ENCODE peak calls at places on chromosomes 11 and 22, in nine cellular contexts. O is GM23248, S is PC-3, W is MM.1S, T is neural progenitor cell, Q is hepatocyte, Z is OCI-LY7, X is SK-N-SH, U is HCT116. P is an unnamed sample.
A peak's percentile ranks its signal among the peaks of the same experiment; 100 is the strongest.

GRCh38 chr22:47294222-47294532 is 531.7 kb downstream of the TBC1D22A start:
- DNase-seq in S (peak; percentile 80), Z (no peak), Q (no peak), W (no peak), O (peak; percentile 65), U (no peak), T (no peak), X (no peak), P (no peak)

GRCh38 chr11:117232022-117232878 is at the start of the genes PCSK7 and RNF214:
- DNase-seq in Q (peak; percentile 93), S (peak; percentile 93), O (peak; percentile 90), T (peak; percentile 92), Z (peak; percentile 88), X (peak; percentile 99), W (peak; percentile 82), U (no peak), P (peak; percentile 87)

GRCh38 chr22:21602579-21602978 is 27.2 kb downstream of the YDJC start:
- DNase-seq in O (no peak), U (no peak), T (no peak), Q (no peak), Z (no peak), X (no peak), S (no peak), W (no peak), P (no peak)

GRCh38 chr22:46569055-46569847 is 31.8 kb upstream of the CELSR1 start:
- DNase-seq in W (no peak), T (peak; percentile 1), S (no peak), U (no peak), Q (no peak), Z (no peak), X (no peak), O (no peak), P (no peak)

GRCh38 chr11:46972343-46972742 is 35.8 kb downstream of the CSTPP1 start:
- DNase-seq in O (no peak), T (no peak), X (no peak), S (no peak), U (no peak), W (no peak), Z (no peak), Q (no peak), P (no peak)

GRCh38 chr11:38751421-38751820 is 2153.4 kb upstream of the RAG2 start:
- DNase-seq in U (no peak), X (no peak), W (no peak), O (no peak), Z (no peak), Q (no peak), S (no peak), T (no peak), P (no peak)

GRCh38 chr11:67311556-67312082 is 8.3 kb downstream of the SSH3 start:
- DNase-seq in S (no peak), W (no peak), X (no peak), Z (no peak), O (no peak), Q (no peak), U (no peak), T (no peak), P (no peak)

GRCh38 chr11:78708388-78708787 is 133.7 kb upstream of the NARS2 start:
- DNase-seq in T (no peak), O (peak; percentile 4), X (no peak), Z (no peak), S (peak; percentile 83), W (no peak), Q (no peak), U (no peak), P (peak; percentile 47)

GRCh38 chr11:130118636-130119387 is 40.8 kb upstream of the ST14 start:
- DNase-seq in X (no peak), U (no peak), T (no peak), O (no peak), W (peak; percentile 52), S (no peak), Z (peak; percentile 83), Q (no peak), P (no peak)

GRCh38 chr11:96136623-96137313 is 206.2 kb downstream of the MAML2 start:
- DNase-seq in Q (no peak), T (no peak), Z (no peak), O (peak; percentile 39), W (no peak), U (no peak), S (no peak), X (no peak), P (no peak)

GRCh38 chr11:75303544-75304224 is 47.8 kb downstream of the ARRB1 start:
- DNase-seq in W (no peak), X (peak; percentile 78), O (no peak), S (no peak), Q (no peak), Z (no peak), U (no peak), T (no peak), P (no peak)

GRCh38 chr11:86241956-86242525 is 2.5 kb upstream of the EED start:
- DNase-seq in O (no peak), S (no peak), Z (no peak), T (no peak), X (no peak), W (no peak), U (no peak), Q (no peak), P (no peak)

GRCh38 chr11:73200256-73200655 is 17.8 kb upstream of the P2RY2 start:
- DNase-seq in U (no peak), T (peak; percentile 42), X (no peak), Q (no peak), Z (no peak), O (no peak), S (peak; percentile 62), W (no peak), P (peak; percentile 54)

GRCh38 chr22:25153961-25154685 is 45.5 kb upstream of the CRYBB3 start:
- DNase-seq in X (peak; percentile 57), W (no peak), S (peak; percentile 69), U (no peak), O (peak; percentile 65), T (peak; percentile 51), Q (peak; percentile 60), Z (no peak), P (peak; percentile 54)

GRCh38 chr22:42769574-42770447 is 49.1 kb upstream of the A4GALT start:
- DNase-seq in U (no peak), Z (peak; percentile 74), O (peak; percentile 86), S (no peak), W (no peak), Q (peak; percentile 83), T (peak; percentile 1), X (no peak), P (no peak)

GRCh38 chr11:130533113-130533803 is 84.8 kb downstream of the ADAMTS15 start:
- DNase-seq in Q (no peak), T (no peak), U (no peak), S (no peak), Z (no peak), X (peak; percentile 61), O (no peak), W (no peak), P (no peak)

GRCh38 chr11:125505518-125505917 is 9.5 kb upstream of the FEZ1 start:
- DNase-seq in O (no peak), Z (no peak), W (no peak), Q (no peak), T (no peak), S (no peak), X (no peak), U (no peak), P (no peak)
- H3K4me3 ChIP-seq in O (no peak overlapping the region), Z (no peak overlapping the region), W (no peak overlapping the region), Q (no peak overlapping the region), T (no peak overlapping the region), S (no peak overlapping the region), X (no peak overlapping the region), U (no peak overlapping the region), P (no peak overlapping the region)

DNA sequence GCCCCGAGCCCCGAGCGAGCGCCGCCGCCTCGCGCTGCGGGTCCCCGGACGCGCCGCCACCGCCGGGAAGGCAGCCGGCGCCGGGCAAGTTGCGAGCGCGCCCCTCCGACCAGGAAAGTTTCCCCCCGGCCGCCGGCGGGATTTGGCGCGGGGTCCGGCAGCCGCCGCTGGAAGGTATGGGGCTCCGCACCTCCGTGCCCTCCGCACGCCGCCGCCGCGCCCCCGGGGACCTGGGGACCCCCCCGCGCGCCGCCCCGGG is 281 bp downstream of the TSPAN18 start:
- DNase-seq in S (no peak), X (peak; percentile 67), O (no peak), Z (no peak), Q (no peak), W (no peak), T (no peak), U (no peak), P (no peak)
- H3K27ac ChIP-seq in S (no peak overlapping the region), X (no peak overlapping the region), O (no peak overlapping the region), Z (no peak overlapping the region), Q (no peak overlapping the region), W (no peak overlapping the region), T (no peak overlapping the region), U (peak overlapping the region; percentile 48), P (no peak overlapping the region)

GRCh38 chr22:27133951-27134664 is 476.7 kb downstream of the MIAT start:
- DNase-seq in O (peak; percentile 96), Z (no peak), S (peak; percentile 43), U (no peak), W (no peak), T (no peak), Q (peak; percentile 48), X (no peak), P (no peak)
- TF ChIP-seq EZH2phosphoT487 in O (no peak), Z (no peak), S (no peak), U (no peak), W (no peak), T (no peak), Q (no peak), X (no peak), P (no peak)

GRCh38 chr22:37061611-37062365 is 10.2 kb downstream of the KCTD17 start:
- DNase-seq in Q (no peak), T (no peak), S (no peak), Z (no peak), W (no peak), X (no peak), O (no peak), U (no peak), P (no peak)
- H3K4me3 ChIP-seq in Q (no peak overlapping the region), T (no peak overlapping the region), S (no peak overlapping the region), Z (no peak overlapping the region), W (no peak overlapping the region), X (no peak overlapping the region), O (no peak overlapping the region), U (no peak overlapping the region), P (no peak overlapping the region)

GRCh38 chr22:32826537-32826936 is 25.0 kb downstream of the TIMP3 start:
- DNase-seq in T (peak; percentile 13), Z (no peak), O (peak; percentile 54), X (no peak), Q (no peak), U (no peak), W (no peak), S (no peak), P (no peak)
- H3K27ac ChIP-seq in T (no peak overlapping the region), Z (no peak overlapping the region), O (peak overlapping the region; percentile 56), X (no peak overlapping the region), Q (no peak overlapping the region), U (no peak overlapping the region), W (no peak overlapping the region), S (no peak overlapping the region), P (no peak overlapping the region)

P was measured in GM23338.